ENCODE peak calls at places on chromosomes 4 and X, in five cellular contexts. S is HepG2, J is K562, B is A549, D is GM12878. Y is an unnamed sample.

GRCh38 chr4:80340036-80340435 is 4.5 kb downstream of the CFAP299 start:
- DNase-seq in S (no peak), J (no peak), B (no peak), D (no peak), Y (no peak)

GRCh38 chr4:90142091-90142490 is 14.9 kb downstream of the CCSER1 start:
- DNase-seq in S (no peak), J (no peak), B (no peak), D (no peak), Y (no peak)

GRCh38 chr4:155866177-155866576 is at the start of gene ASIC5:
- DNase-seq in S (no peak), J (no peak), B (no peak), D (no peak), Y (no peak)

GRCh38 chrX:54825716-54826428 is 18.3 kb downstream of the MAGED2 start:
- DNase-seq in S (no peak), J (no peak), B (peak; percentile 5), D (no peak), Y (peak; percentile 18)

GRCh38 chrX:45422216-45422925 is 221.7 kb upstream of the DIPK2B start:
- DNase-seq in S (no peak), J (no peak), B (no peak), D (no peak), Y (no peak)

GRCh38 chr4:6198768-6199343 is 1.5 kb downstream of the JAKMIP1 start:
- DNase-seq in S (no peak), J (no peak), B (peak; percentile 9), D (no peak), Y (peak; percentile 83)

GRCh38 chrX:81791086-81791485 is 589.2 kb downstream of the SH3BGRL start:
- DNase-seq in S (no peak), J (no peak), B (no peak), D (no peak), Y (no peak)

GRCh38 chrX:23373129-23373804 is 38.6 kb downstream of the PTCHD1 start:
- DNase-seq in S (no peak), J (no peak), B (peak; percentile 3), D (no peak), Y (no peak)

GRCh38 chr4:89101256-89102161 is 9.8 kb upstream of the TIGD2 start:
- DNase-seq in S (no peak), J (no peak), B (no peak), D (peak; percentile 86), Y (no peak)

GRCh38 chr4:176849076-176849475 is 56.4 kb upstream of the VEGFC start:
- DNase-seq in S (no peak), J (no peak), B (no peak), D (no peak), Y (no peak)

GRCh38 chrX:154748712-154749339 is 2.1 kb downstream of the GAB3 start:
- DNase-seq in S (peak; percentile 32), J (peak; percentile 61), B (peak; percentile 56), D (no peak), Y (peak; percentile 72)

GRCh38 chrX:39616098-39616729 is 481.5 kb downstream of the BCOR start:
- DNase-seq in S (no peak), J (no peak), B (no peak), D (peak; percentile 24), Y (no peak)

GRCh38 chr4:105979506-105979905 is 84.2 kb downstream of the NPNT start:
- DNase-seq in S (no peak), J (no peak), B (no peak), D (no peak), Y (no peak)

GRCh38 chrX:46913710-46914109 is 1.5 kb downstream of the JADE3 start:
- DNase-seq in S (peak; percentile 39), J (no peak), B (peak; percentile 11), D (no peak), Y (peak; percentile 17)

GRCh38 chr4:53186714-53187358 is 179.0 kb downstream of the SCFD2 start:
- DNase-seq in S (no peak), J (no peak), B (no peak), D (no peak), Y (no peak)

GRCh38 chr4:155772459-155773195 is 13.8 kb downstream of the GUCY1B1 start:
- DNase-seq in S (no peak), J (no peak), B (no peak), D (no peak), Y (peak; percentile 71)

GRCh38 chrX:154593201-154593600 is 8.3 kb downstream of the CTAG1A start:
- DNase-seq in S (no peak), J (no peak), B (no peak), D (no peak), Y (no peak)

GRCh38 chrX:44003975-44004374 is 30.8 kb upstream of the NDP start:
- DNase-seq in S (no peak), J (no peak), B (no peak), D (no peak), Y (no peak)

GRCh38 chr4:24089831-24090531 is 200.1 kb upstream of the PPARGC1A start:
- DNase-seq in S (no peak), J (no peak), B (no peak), D (no peak), Y (no peak)

GRCh38 chrX:79140731-79141130 is 3.8 kb upstream of the GPR174 start:
- DNase-seq in S (no peak), J (no peak), B (no peak), D (no peak), Y (no peak)

GRCh38 chr4:158781963-158782362 is 13.1 kb downstream of the FNIP2 start:
- DNase-seq in S (no peak), J (no peak), B (no peak), D (no peak), Y (no peak)

GRCh38 chr4:81040175-81040659 is 9.7 kb downstream of the BMP3 start:
- DNase-seq in S (no peak), J (peak; percentile 9), B (peak; percentile 9), D (no peak), Y (peak; percentile 71)

GRCh38 chr4:82287720-82288119 is 86.1 kb downstream of the HNRNPD start:
- DNase-seq in S (no peak), J (no peak), B (no peak), D (no peak), Y (no peak)

GRCh38 chr4:173174184-173175156 is 5.9 kb downstream of the GALNT7 start:
- DNase-seq in S (no peak), J (peak; percentile 64), B (no peak), D (no peak), Y (no peak)

GRCh38 chr4:124035364-124036036 is 638.9 kb downstream of the SPRY1 start:
- DNase-seq in S (no peak), J (no peak), B (no peak), D (no peak), Y (no peak)

DNA sequence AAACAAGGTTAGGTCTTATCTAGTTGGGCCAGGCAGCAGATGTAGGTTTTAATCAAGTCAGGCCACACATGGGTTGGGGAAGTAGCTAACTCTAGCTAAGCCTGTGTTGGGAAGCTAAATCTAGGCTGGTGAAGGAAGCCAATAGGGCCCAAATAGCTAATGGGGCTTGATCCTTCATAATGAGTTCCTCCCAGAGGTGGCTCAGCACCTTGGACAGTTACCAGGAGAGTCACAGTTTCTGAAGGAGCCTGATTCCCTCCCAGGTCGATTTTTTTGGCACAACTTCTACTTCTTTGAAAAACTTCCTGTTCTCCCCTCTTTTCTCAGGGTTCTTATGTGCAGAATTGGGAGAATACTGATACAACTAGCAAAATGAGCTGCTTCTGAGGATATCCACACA is 242.5 kb upstream of the PRPS2 start:
- DNase-seq in S (no peak), J (no peak), B (peak; percentile 19), D (no peak), Y (peak; percentile 67)
- TF ChIP-seq JUNB in S (no peak), J (no peak), B (no peak), D (no peak), Y (no peak)

GRCh38 chr4:145081756-145082155 is 16.2 kb downstream of the ANAPC10 start:
- DNase-seq in S (no peak), J (no peak), B (no peak), D (no peak), Y (no peak)

DNA sequence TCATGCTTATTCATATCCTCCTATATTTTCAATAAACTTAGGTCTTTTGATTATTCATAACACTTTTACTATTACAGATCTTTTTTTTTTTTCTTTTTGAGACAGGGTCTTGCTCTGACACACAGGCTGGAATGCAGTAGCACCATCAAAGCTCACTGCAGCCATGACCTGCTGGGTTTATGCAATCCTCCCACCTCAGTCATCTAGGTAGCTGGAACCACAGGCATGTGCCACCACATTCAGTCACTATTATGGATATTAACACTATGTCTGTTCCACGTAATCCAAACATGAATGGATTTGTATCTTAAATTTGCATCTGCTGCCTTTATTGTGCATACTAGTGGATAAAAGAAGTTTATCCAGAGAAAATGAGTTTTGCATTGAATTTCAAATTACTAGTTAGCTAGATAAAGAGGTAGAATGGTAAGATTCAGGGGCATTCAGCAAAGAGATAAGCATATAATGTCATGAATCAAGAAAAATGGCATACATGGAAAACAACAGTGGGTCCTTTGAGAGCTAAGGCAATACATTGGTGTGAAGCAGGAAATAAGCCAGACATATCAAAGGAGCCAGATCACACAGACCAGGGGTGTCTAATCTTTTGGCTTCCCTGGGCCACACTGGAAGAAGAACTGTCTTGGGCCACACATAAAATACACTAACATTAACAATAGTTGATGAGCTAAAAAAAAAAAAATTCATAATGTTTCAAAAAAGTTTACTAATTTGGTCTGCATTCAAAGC is 13.9 kb downstream of the ANAPC10 start:
- DNase-seq in S (peak; percentile 10), J (no peak), B (no peak), D (no peak), Y (no peak)
- H3K4me2 ChIP-seq in S (no peak overlapping the region), J (no peak overlapping the region), B (no peak overlapping the region), D (no peak overlapping the region), Y (no peak overlapping the region)

GRCh38 chr4:1022739-1023066 is 11.3 kb downstream of the FGFRL1 start:
- DNase-seq in S (no peak), J (peak; percentile 11), B (no peak), D (no peak), Y (no peak)
- TF ChIP-seq JUNB in S (no peak), J (no peak), B (no peak), D (no peak), Y (no peak)

GRCh38 chr4:78296261-78296660 is 239.1 kb downstream of the FRAS1 start:
- DNase-seq in S (no peak), J (no peak), B (no peak), D (no peak), Y (peak; percentile 43)

GRCh38 chr4:78293348-78293747 is 236.2 kb downstream of the FRAS1 start:
- DNase-seq in S (no peak), J (no peak), B (no peak), D (no peak), Y (no peak)

GRCh38 chr4:78292336-78292735 is 235.2 kb downstream of the FRAS1 start:
- DNase-seq in S (no peak), J (no peak), B (no peak), D (no peak), Y (no peak)

GRCh38 chr4:78291277-78291676 is 234.2 kb downstream of the FRAS1 start:
- DNase-seq in S (no peak), J (no peak), B (no peak), D (no peak), Y (no peak)

GRCh38 chr4:78293841-78294301 is 236.7 kb downstream of the FRAS1 start:
- DNase-seq in S (no peak), J (no peak), B (peak; percentile 4), D (no peak), Y (no peak)
- H3K4me2 ChIP-seq in S (no peak overlapping the region), J (no peak overlapping the region), B (peak overlapping the region; percentile 21), D (no peak overlapping the region), Y (no peak overlapping the region)

GRCh38 chr4:111066887-111067286 is 444.0 kb upstream of the PITX2 start:
- DNase-seq in S (no peak), J (no peak), B (no peak), D (no peak), Y (no peak)
- TF ChIP-seq JUNB in S (no peak), J (no peak), B (no peak), D (no peak), Y (no peak)

GRCh38 chrX:119425050-119425449 is 25.9 kb downstream of the SLC25A43 start:
- DNase-seq in S (no peak), J (no peak), B (no peak), D (no peak), Y (no peak)
- H3K4me2 ChIP-seq in S (no peak overlapping the region), J (no peak overlapping the region), B (no peak overlapping the region), D (no peak overlapping the region), Y (no peak overlapping the region)